ENCODE peak calls at places on chromosomes 7 and 10, in seven cellular contexts. E, U, I, X, V, Z and W are unnamed samples.

GRCh38 chr10:95906675-95907453 is 911 bp upstream of the CC2D2B start:
- DNase-seq in E (peak; percentile 2), U (no peak), I (peak; percentile 36), X (peak; percentile 51), V (no peak), Z (peak; percentile 45), W (peak; percentile 63)

GRCh38 chr7:47366211-47366610 is 215.7 kb downstream of the TNS3 start:
- DNase-seq in E (no peak), U (no peak), I (no peak), X (no peak), V (no peak), Z (no peak), W (no peak)

GRCh38 chr7:13017325-13017853 is 330.0 kb downstream of the ARL4A start:
- DNase-seq in E (no peak), U (no peak), I (no peak), X (no peak), V (peak; percentile 21), Z (no peak), W (no peak)

GRCh38 chr7:98459529-98459928 is 58.6 kb upstream of the BAIAP2L1 start:
- DNase-seq in E (no peak), U (no peak), I (no peak), X (no peak), V (no peak), Z (no peak), W (no peak)

GRCh38 chr10:96626795-96627194 is 40.0 kb upstream of the TM9SF3 start:
- DNase-seq in E (no peak), U (no peak), I (no peak), X (no peak), V (no peak), Z (no peak), W (no peak)

GRCh38 chr10:60390224-60390626 is 550 bp upstream of the ANK3 start:
- DNase-seq in E (no peak), U (no peak), I (no peak), X (no peak), V (no peak), Z (no peak), W (no peak)

GRCh38 chr7:101567231-101567630 is 61.9 kb downstream of the MYL10 start:
- DNase-seq in E (no peak), U (no peak), I (no peak), X (no peak), V (no peak), Z (no peak), W (no peak)

GRCh38 chr7:106165328-106165727 is 53.2 kb upstream of the SYPL1 start:
- DNase-seq in E (no peak), U (no peak), I (no peak), X (no peak), V (no peak), Z (no peak), W (peak; percentile 82)

GRCh38 chr7:26937306-26937705 is 72.9 kb upstream of the SKAP2 start:
- DNase-seq in E (no peak), U (no peak), I (no peak), X (no peak), V (no peak), Z (no peak), W (peak; percentile 76)

GRCh38 chr7:100435401-100436304 is 644 bp downstream of the PPP1R35 start:
- DNase-seq in E (peak; percentile 29), U (peak; percentile 26), I (no peak), X (peak; percentile 64), V (no peak), Z (no peak), W (peak; percentile 27)

GRCh38 chr10:34524369-34525091 is 290.6 kb downstream of the PARD3 start:
- DNase-seq in E (no peak), U (no peak), I (no peak), X (no peak), V (no peak), Z (no peak), W (no peak)

GRCh38 chr7:42763137-42763551 is 148.7 kb downstream of the C7orf25 start:
- DNase-seq in E (no peak), U (no peak), I (no peak), X (no peak), V (no peak), Z (no peak), W (no peak)

GRCh38 chr7:157561816-157562410 is 225.1 kb downstream of the DNAJB6 start:
- DNase-seq in E (no peak), U (no peak), I (no peak), X (no peak), V (no peak), Z (no peak), W (no peak)

GRCh38 chr7:50336909-50337703 is 32.6 kb downstream of the IKZF1 start:
- DNase-seq in E (no peak), U (no peak), I (no peak), X (no peak), V (no peak), Z (no peak), W (no peak)

GRCh38 chr10:68167271-68167670 is 58.0 kb downstream of the MYPN start:
- DNase-seq in E (no peak), U (no peak), I (no peak), X (no peak), V (no peak), Z (no peak), W (peak; percentile 36)

DNA sequence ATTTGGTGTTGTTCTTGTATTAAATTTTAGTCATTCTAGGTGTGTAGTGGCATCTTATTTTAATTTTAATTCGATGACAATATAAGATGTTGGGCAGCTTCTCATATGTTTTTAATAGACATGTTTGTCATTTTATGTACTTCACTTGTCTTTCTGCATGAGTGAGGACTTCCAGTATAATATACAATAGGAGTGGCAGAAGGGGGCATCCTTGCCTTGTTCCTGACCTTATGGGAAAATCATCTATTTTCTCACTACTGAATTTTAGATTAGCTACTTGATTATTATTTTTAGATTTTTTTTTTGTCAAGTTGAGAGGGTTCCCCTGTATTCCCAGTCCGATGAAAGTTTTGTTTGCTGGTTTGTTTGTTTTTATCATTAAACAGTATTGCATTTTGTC is 495.2 kb upstream of the GRM3 start:
- DNase-seq in E (no peak), U (no peak), I (no peak), X (no peak), V (no peak), Z (no peak), W (no peak)
- TF ChIP-seq CTCF in E (no peak), U (no peak), I (no peak), X (no peak), V (no peak), Z (no peak), W (no peak)

DNA sequence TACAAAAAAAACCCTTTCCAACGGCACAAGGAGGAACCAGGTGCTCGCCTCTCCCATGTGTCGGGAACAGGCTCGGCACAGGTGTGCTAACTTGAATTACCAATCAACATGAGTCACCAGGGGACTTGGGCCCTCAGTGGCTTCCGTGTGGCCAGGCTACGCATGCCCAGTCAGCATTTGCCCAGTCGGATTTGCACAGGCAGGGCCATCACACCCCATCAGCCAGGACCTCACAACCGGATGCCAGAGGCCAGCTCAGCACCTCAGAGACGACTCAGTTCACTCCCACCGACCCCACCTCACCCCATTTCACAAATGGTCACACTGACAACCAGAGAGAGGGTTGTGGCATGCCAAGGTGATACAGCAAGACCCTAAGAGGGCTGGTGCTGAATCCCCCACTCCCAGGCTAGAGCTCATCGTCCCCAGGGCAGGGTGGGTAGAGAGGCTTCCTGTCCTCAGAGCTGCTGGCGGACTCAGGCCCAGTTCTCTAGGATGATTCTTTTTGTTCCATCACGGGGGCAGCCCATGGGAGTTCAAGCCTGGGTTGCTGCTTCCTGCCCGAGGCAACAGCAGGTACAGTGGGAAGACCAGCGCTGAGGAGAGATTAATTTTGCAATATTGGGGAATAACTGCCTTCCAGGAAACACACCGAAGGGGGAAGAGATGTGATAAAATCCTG is 13.6 kb downstream of the ANXA11 start:
- DNase-seq in E (no peak), U (no peak), I (no peak), X (peak; percentile 84), V (no peak), Z (no peak), W (no peak)
- TF ChIP-seq CTCF in E (no peak), U (no peak), I (no peak), X (no peak), V (no peak), Z (no peak), W (no peak)

GRCh38 chr7:141640239-141640840 is 61.6 kb downstream of the DENND11 start:
- DNase-seq in E (no peak), U (no peak), I (no peak), X (no peak), V (no peak), Z (no peak), W (no peak)
- TF ChIP-seq CTCF in E (no peak), U (no peak), I (no peak), X (no peak), V (no peak), Z (no peak), W (no peak)

GRCh38 chr10:6014241-6014761 is 37.0 kb upstream of the IL15RA start:
- DNase-seq in E (peak; percentile 61), U (no peak), I (peak; percentile 27), X (peak; percentile 67), V (no peak), Z (peak; percentile 79), W (peak; percentile 39)
- TF ChIP-seq CTCF in E (peak; percentile 89), U (peak; percentile 67), I (peak; percentile 72), X (no peak), V (peak; percentile 68), Z (peak; percentile 79), W (peak; percentile 78)

GRCh38 chr7:76377186-76377918 is 18.6 kb upstream of the YWHAG start:
- DNase-seq in E (no peak), U (no peak), I (no peak), X (no peak), V (no peak), Z (no peak), W (peak; percentile 60)
- TF ChIP-seq CTCF in E (no peak), U (no peak), I (no peak), X (no peak), V (no peak), Z (no peak), W (no peak)